ENCODE peak calls at places on chromosomes 11 and 22, in four cellular contexts. V, B, C and K are unnamed samples.

GRCh38 chr22:48665286-48666010 is 1162.2 kb downstream of the BRD1 start:
- DNase-seq in B (no peak), V (no peak), C (no peak), K (no peak)

GRCh38 chr11:111735262-111736116 is 30.7 kb downstream of the PPP2R1B start:
- DNase-seq in C (peak; percentile 54), B (peak; percentile 96), V (peak; percentile 99), K (peak; percentile 99)

GRCh38 chr11:63811522-63811921 is 1.7 kb upstream of the SPINDOC start:
- DNase-seq in V (no peak), B (no peak), C (no peak), K (no peak)

GRCh38 chr22:19223617-19224016 is 45.1 kb upstream of the SLC25A1 start:
- DNase-seq in B (no peak), C (no peak), V (no peak), K (no peak)

GRCh38 chr22:22110548-22111266 is 128.1 kb upstream of the TOP3B start:
- DNase-seq in B (no peak), V (peak; percentile 76), C (no peak), K (peak; percentile 68)

GRCh38 chr11:7520981-7521487 is 7.2 kb downstream of the PPFIBP2 start:
- DNase-seq in B (no peak), C (no peak), V (no peak), K (no peak)

GRCh38 chr22:49381595-49382450 is 445.9 kb downstream of the BRD1 start:
- DNase-seq in V (no peak), B (peak; percentile 76), C (peak; percentile 14), K (no peak)

GRCh38 chr22:46355369-46355995 is 20.0 kb downstream of the TRMU start:
- DNase-seq in V (peak; percentile 73), C (peak; percentile 80), B (no peak), K (peak; percentile 24)

GRCh38 chr11:133825156-133825555 is 20.2 kb downstream of the SPATA19 start:
- DNase-seq in V (no peak), B (peak; percentile 81), C (no peak), K (no peak)

GRCh38 chr11:12235945-12236743 is 125.8 kb downstream of the MICAL2 start:
- DNase-seq in V (peak; percentile 81), C (peak; percentile 44), B (no peak), K (peak; percentile 68)

GRCh38 chr22:24427500-24428164 is at the start of gene ADORA2A:
- DNase-seq in B (no peak), V (no peak), C (peak; percentile 67), K (no peak)

DNA sequence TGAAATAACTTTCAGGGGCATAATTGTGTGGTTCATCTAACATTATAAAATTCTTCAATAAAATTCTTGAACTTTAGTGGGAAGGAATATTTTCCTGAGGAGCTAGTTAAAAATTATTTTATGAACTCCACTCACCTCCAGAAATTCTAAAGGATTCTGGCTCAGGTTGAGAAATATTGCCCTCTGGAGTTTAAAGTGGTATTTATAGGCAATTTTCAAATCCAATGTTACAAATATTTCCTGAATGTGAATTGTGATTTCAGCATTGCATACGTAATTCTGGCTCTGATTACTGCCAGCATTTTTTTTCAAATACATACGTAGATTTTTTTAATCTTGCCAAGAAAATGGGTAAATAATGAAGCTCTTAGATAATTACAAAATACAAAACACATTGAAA is 598.2 kb upstream of the ANO3 start:
- DNase-seq in B (no peak), V (peak; percentile 53), C (no peak), K (no peak)
- TF ChIP-seq CTCF in B (no peak), V (peak; percentile 50), C (no peak), K (no peak)

GRCh38 chr11:114191893-114192292 is 104.3 kb upstream of the NNMT start:
- DNase-seq in C (no peak), B (no peak), V (no peak), K (no peak)

GRCh38 chr11:114190630-114191029 is 105.6 kb upstream of the NNMT start:
- DNase-seq in B (no peak), V (no peak), C (no peak), K (no peak)

GRCh38 chr11:114195981-114196731 is 100.0 kb upstream of the NNMT start:
- DNase-seq in C (peak; percentile 78), V (no peak), B (no peak), K (no peak)

GRCh38 chr11:114193730-114194674 is 102.2 kb upstream of the NNMT start:
- DNase-seq in V (peak; percentile 78), C (no peak), B (no peak), K (no peak)

GRCh38 chr11:114192841-114193389 is 103.3 kb upstream of the NNMT start:
- DNase-seq in B (no peak), C (no peak), V (peak; percentile 93), K (no peak)
- TF ChIP-seq CTCF in B (no peak), C (no peak), V (no peak), K (peak; percentile 31)

GRCh38 chr11:85857098-85857497 is 1.9 kb downstream of the CCDC83 start:
- DNase-seq in B (no peak), C (no peak), V (no peak), K (no peak)

GRCh38 chr11:85854212-85854556 is 999 bp upstream of the CCDC83 start:
- DNase-seq in V (no peak), B (no peak), C (no peak), K (no peak)

GRCh38 chr11:85855341-85855656 is at the start of gene CCDC83:
- DNase-seq in B (no peak), C (no peak), V (no peak), K (no peak)

GRCh38 chr11:85854557-85855340 is 434 bp upstream of the CCDC83 start:
- DNase-seq in B (peak; percentile 98), V (peak; percentile 95), C (peak; percentile 94), K (peak; percentile 90)
- TF ChIP-seq CTCF in B (peak; percentile 52), V (peak; percentile 57), C (peak; percentile 96), K (peak; percentile 97)

GRCh38 chr22:26086359-26086758 is 82.9 kb upstream of the SEZ6L start:
- DNase-seq in C (no peak), V (no peak), B (no peak), K (no peak)
- TF ChIP-seq CTCF in C (no peak), V (no peak), B (no peak), K (no peak)

GRCh38 chr11:84247129-84247528 is 961.0 kb upstream of the CCDC90B start:
- DNase-seq in V (no peak), C (no peak), B (no peak), K (no peak)

GRCh38 chr11:84247931-84248330 is 961.8 kb upstream of the CCDC90B start:
- DNase-seq in B (no peak), C (no peak), V (peak; percentile 5), K (no peak)

GRCh38 chr11:84249344-84250135 is 963.4 kb upstream of the CCDC90B start:
- DNase-seq in B (no peak), V (peak; percentile 48), C (no peak), K (no peak)

GRCh38 chr11:84241374-84242131 is 955.4 kb upstream of the CCDC90B start:
- DNase-seq in C (no peak), V (no peak), B (no peak), K (no peak)

DNA sequence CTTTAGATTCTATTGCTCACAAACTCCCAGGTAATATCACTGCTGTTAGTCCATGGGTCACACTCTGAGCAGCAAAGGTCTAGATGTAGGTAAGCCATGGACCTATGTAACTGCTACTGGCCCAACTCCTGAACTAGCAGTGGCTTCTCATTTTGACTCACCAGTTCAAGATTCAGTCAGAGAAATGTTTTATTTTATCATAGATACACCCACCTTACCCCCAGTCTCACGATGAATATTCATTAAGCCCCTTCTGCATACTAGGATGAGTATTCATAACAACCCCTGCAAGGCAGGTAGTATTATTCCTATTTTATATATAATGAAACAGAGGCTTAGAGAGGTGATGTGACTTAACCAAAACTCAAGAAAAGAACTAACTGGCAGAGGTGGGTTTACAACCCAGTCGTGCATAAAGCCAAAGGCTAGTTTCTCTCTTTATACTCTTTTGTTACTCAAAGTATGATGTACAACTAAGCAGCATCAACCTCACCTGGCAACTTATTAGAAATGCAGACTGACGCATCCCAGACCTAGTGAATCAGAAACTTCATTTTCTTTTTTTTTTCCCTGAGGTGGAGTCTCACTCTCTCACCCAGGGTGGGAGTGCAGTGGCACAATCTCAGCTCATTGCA is 957.6 kb upstream of the CCDC90B start:
- DNase-seq in C (no peak), B (no peak), V (no peak), K (no peak)
- TF ChIP-seq CTCF in C (no peak), B (no peak), V (no peak), K (no peak)

GRCh38 chr11:44095506-44096359 is at the start of gene EXT2:
- DNase-seq in B (peak; percentile 98), V (peak; percentile 90), C (peak; percentile 93), K (peak; percentile 73)
- TF ChIP-seq CTCF in B (no peak), V (peak; percentile 85), C (peak; percentile 85), K (peak; percentile 89)

GRCh38 chr11:108518581-108518980 is 20.4 kb upstream of the POGLUT3 start:
- DNase-seq in C (no peak), B (no peak), V (no peak), K (no peak)
- TF ChIP-seq CTCF in C (no peak), B (no peak), V (no peak), K (no peak)

DNA sequence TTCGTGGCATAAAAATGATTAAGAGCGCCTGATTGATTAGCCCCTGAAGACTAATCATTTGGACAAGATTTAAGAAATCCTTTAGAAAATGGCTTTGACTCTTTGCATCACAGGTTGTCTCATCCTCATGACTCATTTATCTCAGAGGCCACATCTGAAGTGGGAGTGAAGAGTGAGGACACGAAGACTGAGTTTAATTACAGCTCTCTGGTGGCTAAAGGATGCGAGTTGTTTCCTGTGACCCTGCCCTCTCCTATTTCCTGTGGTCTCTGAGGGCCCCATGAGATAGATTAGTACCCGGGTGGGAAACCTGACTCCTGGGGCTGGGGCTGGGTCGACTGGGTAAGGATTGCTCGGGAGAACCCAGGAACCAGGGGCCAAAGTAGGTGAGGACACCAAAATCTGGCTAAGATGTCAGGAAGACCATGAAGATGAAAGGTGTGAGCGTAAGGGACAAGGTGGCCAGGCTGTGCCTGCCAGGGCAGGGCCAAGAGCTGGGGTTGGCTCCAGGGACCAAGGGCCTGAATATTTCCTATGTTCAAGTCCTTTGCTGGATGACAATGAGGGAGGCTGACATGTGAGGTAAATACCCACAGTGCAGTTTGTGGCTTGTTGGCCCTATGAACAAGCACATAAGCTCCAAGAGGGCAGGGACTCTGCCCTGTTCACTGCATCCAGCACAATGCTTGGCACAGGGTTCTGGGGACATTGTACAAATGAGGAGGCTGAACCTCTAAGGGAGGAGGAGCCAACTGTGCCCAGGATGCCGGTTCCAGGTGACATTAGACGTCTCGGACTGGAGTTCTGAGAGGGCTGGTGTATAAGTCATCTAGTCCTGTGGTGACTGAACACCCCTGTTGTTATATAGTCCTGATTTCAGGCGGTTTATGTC is 3.6 kb downstream of the OTOG start:
- DNase-seq in V (no peak), B (no peak), C (no peak), K (no peak)
- TF ChIP-seq CTCF in V (no peak), B (no peak), C (no peak), K (no peak)